ENCODE peak calls at places on chromosomes 12 and 14, in five cellular contexts. One of them, this sample, is unnamed.

GRCh38 chr12:51866762-51867161 is 18.2 kb upstream of the FIGNL2 start:
- DNase-seq in A549: no peak
- DNase-seq in A673: no peak
- DNase-seq in GM23338: no peak
- DNase-seq in cardiac muscle cell: no peak
- DNase-seq in this sample: no peak

GRCh38 chr14:69547701-69548348 is 26.8 kb downstream of the CCDC177 start:
- DNase-seq in A549: no peak
- DNase-seq in A673: peak
- DNase-seq in GM23338: peak
- DNase-seq in cardiac muscle cell: peak
- DNase-seq in this sample: peak

GRCh38 chr14:59484611-59485174 is 376 bp downstream of the JKAMP start:
- DNase-seq in A549: peak
- DNase-seq in A673: peak
- DNase-seq in GM23338: no peak
- DNase-seq in cardiac muscle cell: no peak
- DNase-seq in this sample: peak

GRCh38 chr12:62760779-62761178 is 174.2 kb downstream of the PPM1H start:
- DNase-seq in A549: peak
- DNase-seq in A673: no peak
- DNase-seq in GM23338: no peak
- DNase-seq in cardiac muscle cell: peak
- DNase-seq in this sample: peak

GRCh38 chr12:89657090-89657489 is 51.5 kb downstream of the ATP2B1 start:
- DNase-seq in A549: no peak
- DNase-seq in A673: no peak
- DNase-seq in GM23338: no peak
- DNase-seq in cardiac muscle cell: no peak
- DNase-seq in this sample: no peak

GRCh38 chr12:34108967-34109366 is 86.7 kb downstream of the ALG10 start:
- DNase-seq in A549: no peak
- DNase-seq in A673: no peak
- DNase-seq in GM23338: no peak
- DNase-seq in cardiac muscle cell: no peak
- DNase-seq in this sample: no peak

GRCh38 chr14:50363734-50364113 is 33.0 kb downstream of the CDKL1 start:
- DNase-seq in A549: no peak
- DNase-seq in A673: peak
- DNase-seq in GM23338: no peak
- DNase-seq in cardiac muscle cell: no peak
- DNase-seq in this sample: peak

GRCh38 chr12:113700943-113701342 is 229.3 kb upstream of the LHX5 start:
- DNase-seq in A549: peak
- DNase-seq in A673: no peak
- DNase-seq in GM23338: peak
- DNase-seq in cardiac muscle cell: no peak
- DNase-seq in this sample: peak

GRCh38 chr12:95815635-95816212 is 25.2 kb upstream of the NTN4 start:
- DNase-seq in A549: peak
- DNase-seq in A673: peak
- DNase-seq in GM23338: peak
- DNase-seq in cardiac muscle cell: no peak
- DNase-seq in this sample: peak

GRCh38 chr14:89137514-89138163 is 279.4 kb downstream of the FOXN3 start:
- DNase-seq in A549: peak
- DNase-seq in A673: no peak
- DNase-seq in GM23338: no peak
- DNase-seq in cardiac muscle cell: no peak
- DNase-seq in this sample: peak

GRCh38 chr12:67099858-67100257 is 169.3 kb upstream of the CAND1 start:
- DNase-seq in A549: no peak
- DNase-seq in A673: no peak
- DNase-seq in GM23338: no peak
- DNase-seq in cardiac muscle cell: peak
- DNase-seq in this sample: no peak

GRCh38 chr14:100222219-100223093 is 16.5 kb upstream of the YY1 start:
- DNase-seq in A549: no peak
- DNase-seq in A673: no peak
- DNase-seq in GM23338: peak
- DNase-seq in cardiac muscle cell: no peak
- DNase-seq in this sample: no peak

GRCh38 chr12:121637231-121637914 is 11.0 kb downstream of the ORAI1 start:
- DNase-seq in A549: no peak
- DNase-seq in A673: no peak
- DNase-seq in GM23338: no peak
- DNase-seq in cardiac muscle cell: no peak
- DNase-seq in this sample: no peak

GRCh38 chr14:99875421-99875820 is 82.2 kb downstream of the EML1 start:
- DNase-seq in A549: no peak
- DNase-seq in A673: no peak
- DNase-seq in GM23338: no peak
- DNase-seq in cardiac muscle cell: no peak
- DNase-seq in this sample: peak

GRCh38 chr12:111056618-111057521 is 136.5 kb upstream of the MYL2 start:
- DNase-seq in A549: no peak
- DNase-seq in A673: peak
- DNase-seq in GM23338: no peak
- DNase-seq in cardiac muscle cell: no peak
- DNase-seq in this sample: no peak

GRCh38 chr12:41743835-41744234 is 400.8 kb downstream of the GXYLT1 start:
- DNase-seq in A549: peak
- DNase-seq in A673: no peak
- DNase-seq in GM23338: no peak
- DNase-seq in cardiac muscle cell: no peak
- DNase-seq in this sample: peak

GRCh38 chr12:59372971-59373370 is 222.9 kb upstream of the SLC16A7 start:
- DNase-seq in A549: peak
- DNase-seq in A673: peak
- DNase-seq in GM23338: peak
- DNase-seq in cardiac muscle cell: no peak
- DNase-seq in this sample: peak

GRCh38 chr14:70289138-70289537 is 70.3 kb downstream of the COX16 start:
- DNase-seq in A549: no peak
- DNase-seq in A673: peak
- DNase-seq in GM23338: no peak
- DNase-seq in cardiac muscle cell: no peak
- DNase-seq in this sample: no peak

GRCh38 chr14:37988472-37988871 is 219.2 kb upstream of the SSTR1 start:
- DNase-seq in A549: no peak
- DNase-seq in A673: no peak
- DNase-seq in GM23338: no peak
- DNase-seq in cardiac muscle cell: no peak
- DNase-seq in this sample: peak

GRCh38 chr12:127781336-127781735 is 485.6 kb upstream of the TMEM132C start:
- DNase-seq in A549: no peak
- DNase-seq in A673: no peak
- DNase-seq in GM23338: no peak
- DNase-seq in cardiac muscle cell: no peak
- DNase-seq in this sample: no peak

GRCh38 chr14:91295276-91295845 is 50.9 kb upstream of the GPR68 start:
- DNase-seq in A549: no peak
- DNase-seq in A673: no peak
- DNase-seq in GM23338: no peak
- DNase-seq in cardiac muscle cell: no peak
- DNase-seq in this sample: no peak

GRCh38 chr12:17132336-17132735 is 526.4 kb upstream of the LMO3 start:
- DNase-seq in A549: no peak
- DNase-seq in A673: no peak
- DNase-seq in GM23338: no peak
- DNase-seq in cardiac muscle cell: no peak
- DNase-seq in this sample: no peak

GRCh38 chr12:29614926-29615325 is 117.4 kb upstream of the OVCH1 start:
- DNase-seq in A549: no peak
- DNase-seq in A673: no peak
- DNase-seq in GM23338: no peak
- DNase-seq in cardiac muscle cell: no peak
- DNase-seq in this sample: peak

GRCh38 chr12:107967170-107967569 is 161.9 kb upstream of the WSCD2 start:
- DNase-seq in A549: peak
- DNase-seq in A673: no peak
- DNase-seq in GM23338: no peak
- DNase-seq in cardiac muscle cell: no peak
- DNase-seq in this sample: peak

GRCh38 chr12:3683670-3684069 is 69.2 kb downstream of the CRACR2A start:
- DNase-seq in A549: no peak
- DNase-seq in A673: no peak
- DNase-seq in GM23338: no peak
- DNase-seq in cardiac muscle cell: no peak
- DNase-seq in this sample: peak

GRCh38 chr12:33795536-33795935 is 226.8 kb upstream of the ALG10 start:
- DNase-seq in A549: no peak
- DNase-seq in A673: no peak
- DNase-seq in GM23338: no peak
- DNase-seq in cardiac muscle cell: no peak
- DNase-seq in this sample: no peak

GRCh38 chr14:32345311-32345771 is 16.2 kb downstream of the AKAP6 start:
- DNase-seq in A549: peak
- DNase-seq in A673: no peak
- DNase-seq in GM23338: no peak
- DNase-seq in cardiac muscle cell: no peak
- DNase-seq in this sample: peak

GRCh38 chr14:77543240-77543551 is 44.6 kb upstream of the ISM2 start:
- DNase-seq in A549: no peak
- DNase-seq in A673: no peak
- DNase-seq in GM23338: no peak
- DNase-seq in cardiac muscle cell: no peak
- DNase-seq in this sample: no peak

GRCh38 chr12:6612652-6613014 is 5.5 kb upstream of the CHD4 start:
- DNase-seq in A549: no peak
- DNase-seq in A673: no peak
- DNase-seq in GM23338: no peak
- DNase-seq in cardiac muscle cell: no peak
- DNase-seq in this sample: no peak

GRCh38 chr12:6614513-6615177 is 7.5 kb upstream of the CHD4 start:
- DNase-seq in A549: peak
- DNase-seq in A673: peak
- DNase-seq in GM23338: peak
- DNase-seq in cardiac muscle cell: no peak
- DNase-seq in this sample: no peak

GRCh38 chr12:6612247-6612646 is 5.1 kb upstream of the CHD4 start:
- DNase-seq in A549: no peak
- DNase-seq in A673: no peak
- DNase-seq in GM23338: no peak
- DNase-seq in cardiac muscle cell: no peak
- DNase-seq in this sample: no peak

GRCh38 chr12:6613015-6613775 is 6.0 kb upstream of the CHD4 start:
- DNase-seq in A549: no peak
- DNase-seq in A673: peak
- DNase-seq in GM23338: peak
- DNase-seq in cardiac muscle cell: peak
- DNase-seq in this sample: peak

GRCh38 chr12:6613776-6614512 is 6.8 kb upstream of the CHD4 start:
- DNase-seq in A549: peak
- DNase-seq in A673: peak
- DNase-seq in GM23338: peak
- DNase-seq in cardiac muscle cell: peak
- DNase-seq in this sample: peak
- TF ChIP-seq CTCF in A549: peak
- TF ChIP-seq CTCF in A673: peak
- TF ChIP-seq CTCF in GM23338: peak
- TF ChIP-seq CTCF in cardiac muscle cell: peak
- TF ChIP-seq CTCF in this sample: no peak

GRCh38 chr12:103839893-103840292 is 1.1 kb downstream of the NT5DC3 start:
- DNase-seq in A549: no peak
- DNase-seq in A673: no peak
- DNase-seq in GM23338: no peak
- DNase-seq in cardiac muscle cell: no peak
- DNase-seq in this sample: no peak
- H3K4me3 ChIP-seq in A549: peak
- H3K4me3 ChIP-seq in A673: peak
- H3K4me3 ChIP-seq in GM23338: peak
- H3K4me3 ChIP-seq in cardiac muscle cell: no peak
- H3K4me3 ChIP-seq in this sample: peak

GRCh38 chr14:24693353-24693737 is 59.4 kb upstream of the GZMB start:
- DNase-seq in A549: no peak
- DNase-seq in A673: no peak
- DNase-seq in GM23338: no peak
- DNase-seq in cardiac muscle cell: no peak
- DNase-seq in this sample: no peak

GRCh38 chr14:24692382-24693352 is 58.7 kb upstream of the GZMB start:
- DNase-seq in A549: no peak
- DNase-seq in A673: no peak
- DNase-seq in GM23338: no peak
- DNase-seq in cardiac muscle cell: no peak
- DNase-seq in this sample: no peak

GRCh38 chr14:24695265-24696241 is 61.6 kb upstream of the GZMB start:
- DNase-seq in A549: no peak
- DNase-seq in A673: no peak
- DNase-seq in GM23338: no peak
- DNase-seq in cardiac muscle cell: no peak
- DNase-seq in this sample: no peak

GRCh38 chr14:24693941-24694507 is 60.0 kb upstream of the GZMB start:
- DNase-seq in A549: no peak
- DNase-seq in A673: no peak
- DNase-seq in GM23338: no peak
- DNase-seq in cardiac muscle cell: no peak
- DNase-seq in this sample: no peak

GRCh38 chr14:24694680-24695079 is 60.7 kb upstream of the GZMB start:
- DNase-seq in A549: no peak
- DNase-seq in A673: no peak
- DNase-seq in GM23338: no peak
- DNase-seq in cardiac muscle cell: no peak
- DNase-seq in this sample: no peak
- TF ChIP-seq CTCF in A549: no peak
- TF ChIP-seq CTCF in A673: no peak
- TF ChIP-seq CTCF in GM23338: no peak
- TF ChIP-seq CTCF in cardiac muscle cell: no peak
- TF ChIP-seq CTCF in this sample: no peak

DNA sequence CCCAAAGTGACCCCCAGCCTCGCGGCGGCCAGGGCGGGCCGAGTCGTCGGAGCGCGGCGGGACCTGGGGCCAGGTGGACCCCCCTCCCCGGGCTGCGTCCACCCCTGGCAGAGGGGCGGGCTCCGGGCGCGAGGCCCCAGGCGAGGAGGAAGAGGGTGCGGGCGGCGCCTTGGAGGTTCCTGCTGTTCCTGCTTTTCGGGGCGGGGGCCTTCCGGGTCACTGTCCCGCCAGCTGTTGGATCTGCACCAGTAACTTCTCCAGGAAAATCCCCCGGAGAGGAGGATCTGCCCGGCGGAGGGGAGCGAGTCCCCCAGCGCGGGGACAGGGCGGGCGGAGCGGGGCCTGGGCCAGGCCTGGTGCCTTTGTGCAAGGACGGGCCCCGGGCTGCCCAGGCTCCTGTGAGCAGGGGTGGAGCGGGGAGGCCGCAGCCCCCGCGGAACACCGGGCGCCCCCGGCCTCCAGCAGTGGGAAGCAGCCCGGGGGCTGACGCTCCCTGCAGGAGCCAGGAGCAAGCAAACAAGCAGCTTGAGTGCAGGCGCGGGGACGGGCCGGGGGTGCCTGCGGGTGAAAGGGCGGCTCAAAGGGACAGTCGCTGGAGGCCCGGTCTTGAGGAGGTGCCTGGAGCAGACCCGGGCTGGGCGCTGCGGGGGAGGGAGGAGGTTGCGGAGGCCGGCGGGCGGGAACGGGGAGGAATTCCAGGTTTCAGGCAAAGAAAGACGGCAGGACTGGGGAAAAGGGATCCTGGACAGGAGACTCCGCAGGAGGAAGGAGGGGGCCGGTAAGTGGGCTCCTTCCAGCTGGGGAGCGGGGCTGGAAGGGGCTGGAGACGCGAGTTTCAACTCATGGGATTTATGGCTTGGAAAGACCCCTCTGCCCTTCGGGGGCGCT is 15.5 kb downstream of the TNFAIP2 start:
- DNase-seq in A549: no peak
- DNase-seq in A673: no peak
- DNase-seq in GM23338: peak
- DNase-seq in cardiac muscle cell: no peak
- DNase-seq in this sample: no peak
- H3K4me3 ChIP-seq in A549: no peak
- H3K4me3 ChIP-seq in A673: no peak
- H3K4me3 ChIP-seq in GM23338: peak
- H3K4me3 ChIP-seq in cardiac muscle cell: no peak
- H3K4me3 ChIP-seq in this sample: no peak